ENCODE peak calls at places on chromosomes 7 and 10, in eight cellular contexts. K, L, P, R, I, S, A and E are unnamed samples.

GRCh38 chr10:122264442-122264841 is 6.7 kb upstream of the BTBD16 start:
- DNase-seq in K (peak), L (no peak), P (no peak), R (no peak), I (no peak), S (no peak), A (no peak), E (no peak)

GRCh38 chr10:116444527-116445142 is 17.0 kb downstream of the PNLIPRP3 start:
- DNase-seq in K (peak), L (no peak), P (no peak), R (peak), I (no peak), S (no peak), A (peak), E (peak)

GRCh38 chr10:35006836-35007235 is 83.3 kb downstream of the CUL2 start:
- DNase-seq in K (peak), L (no peak), P (no peak), R (no peak), I (no peak), S (no peak), A (peak), E (no peak)

GRCh38 chr7:41709621-41710020 is 6.7 kb upstream of the INHBA start:
- DNase-seq in K (peak), L (no peak), P (peak), R (no peak), I (no peak), S (no peak), A (peak), E (no peak)

GRCh38 chr7:80017101-80017500 is 117.5 kb upstream of the GNAI1 start:
- DNase-seq in K (no peak), L (no peak), P (no peak), R (no peak), I (no peak), S (no peak), A (no peak), E (no peak)

GRCh38 chr10:116668018-116668417 is 47.3 kb downstream of the PNLIPRP2 start:
- DNase-seq in K (no peak), L (peak), P (no peak), R (no peak), I (no peak), S (no peak), A (no peak), E (no peak)

GRCh38 chr10:97937054-97937453 is 87.4 kb downstream of the GOLGA7B start:
- DNase-seq in K (no peak), L (no peak), P (no peak), R (no peak), I (no peak), S (no peak), A (no peak), E (no peak)

GRCh38 chr7:129741743-129742213 is 130.3 kb downstream of the NRF1 start:
- DNase-seq in K (peak), L (no peak), P (no peak), R (no peak), I (no peak), S (no peak), A (no peak), E (peak)

GRCh38 chr7:78254397-78255055 is 456.0 kb downstream of the PHTF2 start:
- DNase-seq in K (no peak), L (no peak), P (no peak), R (no peak), I (no peak), S (no peak), A (no peak), E (no peak)

GRCh38 chr7:94656925-94657731 is 1.2 kb upstream of the SGCE start:
- DNase-seq in K (peak), L (no peak), P (no peak), R (peak), I (no peak), S (no peak), A (peak), E (peak)

GRCh38 chr10:110576220-110576619 is 8.7 kb downstream of the SMC3 start:
- DNase-seq in K (peak), L (no peak), P (peak), R (no peak), I (no peak), S (no peak), A (peak), E (no peak)

GRCh38 chr10:68163735-68164134 is 54.4 kb downstream of the MYPN start:
- DNase-seq in K (no peak), L (no peak), P (no peak), R (no peak), I (no peak), S (no peak), A (no peak), E (no peak)

GRCh38 chr7:155997431-155998327 is 185.4 kb upstream of the SHH start:
- DNase-seq in K (no peak), L (peak), P (no peak), R (no peak), I (peak), S (no peak), A (no peak), E (no peak)

GRCh38 chr7:44306608-44307007 is 18.8 kb downstream of the CAMK2B start:
- DNase-seq in K (no peak), L (no peak), P (no peak), R (no peak), I (no peak), S (no peak), A (no peak), E (no peak)

GRCh38 chr7:110534241-110534931 is 556.5 kb upstream of the LRRN3 start:
- DNase-seq in K (no peak), L (no peak), P (peak), R (no peak), I (no peak), S (no peak), A (peak), E (peak)

GRCh38 chr10:2921956-2922680 is 145.2 kb upstream of the PFKP start:
- DNase-seq in K (peak), L (no peak), P (no peak), R (no peak), I (no peak), S (no peak), A (no peak), E (no peak)

GRCh38 chr7:79175390-79175789 is 278.1 kb downstream of the MAGI2 start:
- DNase-seq in K (no peak), L (no peak), P (no peak), R (no peak), I (no peak), S (no peak), A (no peak), E (no peak)

GRCh38 chr10:119199231-119199992 is 8.0 kb upstream of the GRK5 start:
- DNase-seq in K (peak), L (peak), P (no peak), R (peak), I (no peak), S (peak), A (peak), E (peak)

GRCh38 chr10:124522903-124523260 is 61.3 kb downstream of the LHPP start:
- DNase-seq in K (peak), L (no peak), P (no peak), R (no peak), I (no peak), S (no peak), A (no peak), E (no peak)

GRCh38 chr10:93245772-93246171 is 172.1 kb downstream of the CYP26A1 start:
- DNase-seq in K (no peak), L (no peak), P (no peak), R (no peak), I (no peak), S (no peak), A (no peak), E (peak)

GRCh38 chr7:81618400-81619014 is 151.3 kb downstream of the HGF start:
- DNase-seq in K (peak), L (no peak), P (peak), R (no peak), I (no peak), S (no peak), A (peak), E (no peak)

GRCh38 chr10:67602268-67602950 is 93.6 kb downstream of the CTNNA3 start:
- DNase-seq in K (peak), L (no peak), P (no peak), R (no peak), I (no peak), S (no peak), A (peak), E (no peak)